ENCODE peak calls at places on chromosomes 11 and 22, in six cellular contexts. One of them, this sample, is unnamed.
A peak's percentile ranks its signal among the peaks of the same experiment; 100 is the strongest.

GRCh38 chr11:128553662-128554392 is 33.5 kb downstream of the ETS1 start:
- DNase-seq in T-cell: no peak
- DNase-seq in NB4: peak; percentile 59
- DNase-seq in left cardiac atrium: no peak
- DNase-seq in activated naive CD8-positive, alpha-beta T cell treated with anti-CD3 and anti-CD28 coated beads, Interleukin-2, amount 50 U/mL, for 24 hours: no peak
- DNase-seq in activated CD4-positive, alpha-beta T cell treated with anti-CD3 and anti-CD28 coated beads, Interleukin-2, amount 10 ng/mL, durations not matched to agents 7 days and 5 days: no peak
- DNase-seq in this sample: peak; percentile 75

GRCh38 chr22:18056802-18057474 is 20.9 kb upstream of the PEX26 start:
- DNase-seq in T-cell: no peak
- DNase-seq in NB4: no peak
- DNase-seq in left cardiac atrium: no peak
- DNase-seq in activated naive CD8-positive, alpha-beta T cell treated with anti-CD3 and anti-CD28 coated beads, Interleukin-2, amount 50 U/mL, for 24 hours: no peak
- DNase-seq in activated CD4-positive, alpha-beta T cell treated with anti-CD3 and anti-CD28 coated beads, Interleukin-2, amount 10 ng/mL, durations not matched to agents 7 days and 5 days: no peak
- DNase-seq in this sample: peak; percentile 69

GRCh38 chr22:30238661-30239420 is 7.7 kb downstream of the LIF start:
- DNase-seq in T-cell: no peak
- DNase-seq in NB4: no peak
- DNase-seq in left cardiac atrium: peak; percentile 68
- DNase-seq in activated naive CD8-positive, alpha-beta T cell treated with anti-CD3 and anti-CD28 coated beads, Interleukin-2, amount 50 U/mL, for 24 hours: no peak
- DNase-seq in activated CD4-positive, alpha-beta T cell treated with anti-CD3 and anti-CD28 coated beads, Interleukin-2, amount 10 ng/mL, durations not matched to agents 7 days and 5 days: no peak
- DNase-seq in this sample: no peak

GRCh38 chr11:19912206-19913118 is 199.8 kb downstream of the NAV2 start:
- DNase-seq in T-cell: no peak
- DNase-seq in NB4: no peak
- DNase-seq in left cardiac atrium: no peak
- DNase-seq in activated naive CD8-positive, alpha-beta T cell treated with anti-CD3 and anti-CD28 coated beads, Interleukin-2, amount 50 U/mL, for 24 hours: no peak
- DNase-seq in activated CD4-positive, alpha-beta T cell treated with anti-CD3 and anti-CD28 coated beads, Interleukin-2, amount 10 ng/mL, durations not matched to agents 7 days and 5 days: no peak
- DNase-seq in this sample: no peak

GRCh38 chr11:60396790-60397189 is 531 bp downstream of the MS4A14 start:
- DNase-seq in T-cell: no peak
- DNase-seq in NB4: peak; percentile 90
- DNase-seq in left cardiac atrium: no peak
- DNase-seq in activated naive CD8-positive, alpha-beta T cell treated with anti-CD3 and anti-CD28 coated beads, Interleukin-2, amount 50 U/mL, for 24 hours: no peak
- DNase-seq in activated CD4-positive, alpha-beta T cell treated with anti-CD3 and anti-CD28 coated beads, Interleukin-2, amount 10 ng/mL, durations not matched to agents 7 days and 5 days: no peak
- DNase-seq in this sample: peak; percentile 53

GRCh38 chr11:28703371-28703770 is 595.2 kb downstream of the METTL15 start:
- DNase-seq in T-cell: no peak
- DNase-seq in NB4: no peak
- DNase-seq in left cardiac atrium: no peak
- DNase-seq in activated naive CD8-positive, alpha-beta T cell treated with anti-CD3 and anti-CD28 coated beads, Interleukin-2, amount 50 U/mL, for 24 hours: no peak
- DNase-seq in activated CD4-positive, alpha-beta T cell treated with anti-CD3 and anti-CD28 coated beads, Interleukin-2, amount 10 ng/mL, durations not matched to agents 7 days and 5 days: no peak
- DNase-seq in this sample: no peak

GRCh38 chr22:31639640-31640039 is 22.4 kb downstream of the PISD start:
- DNase-seq in T-cell: no peak
- DNase-seq in NB4: no peak
- DNase-seq in left cardiac atrium: no peak
- DNase-seq in activated naive CD8-positive, alpha-beta T cell treated with anti-CD3 and anti-CD28 coated beads, Interleukin-2, amount 50 U/mL, for 24 hours: no peak
- DNase-seq in activated CD4-positive, alpha-beta T cell treated with anti-CD3 and anti-CD28 coated beads, Interleukin-2, amount 10 ng/mL, durations not matched to agents 7 days and 5 days: no peak
- DNase-seq in this sample: no peak

GRCh38 chr22:20885557-20886323 is 26.9 kb downstream of the SNAP29 start:
- DNase-seq in T-cell: no peak
- DNase-seq in NB4: peak; percentile 76
- DNase-seq in left cardiac atrium: peak; percentile 86
- DNase-seq in activated naive CD8-positive, alpha-beta T cell treated with anti-CD3 and anti-CD28 coated beads, Interleukin-2, amount 50 U/mL, for 24 hours: peak; percentile 61
- DNase-seq in activated CD4-positive, alpha-beta T cell treated with anti-CD3 and anti-CD28 coated beads, Interleukin-2, amount 10 ng/mL, durations not matched to agents 7 days and 5 days: peak; percentile 37
- DNase-seq in this sample: peak; percentile 36

GRCh38 chr11:110095554-110095953 is 2.4 kb downstream of the ZC3H12C start:
- DNase-seq in T-cell: no peak
- DNase-seq in NB4: no peak
- DNase-seq in left cardiac atrium: no peak
- DNase-seq in activated naive CD8-positive, alpha-beta T cell treated with anti-CD3 and anti-CD28 coated beads, Interleukin-2, amount 50 U/mL, for 24 hours: no peak
- DNase-seq in activated CD4-positive, alpha-beta T cell treated with anti-CD3 and anti-CD28 coated beads, Interleukin-2, amount 10 ng/mL, durations not matched to agents 7 days and 5 days: no peak
- DNase-seq in this sample: no peak

GRCh38 chr11:110438017-110438416 is 8.3 kb downstream of the FDX1 start:
- DNase-seq in T-cell: no peak
- DNase-seq in NB4: no peak
- DNase-seq in left cardiac atrium: no peak
- DNase-seq in activated naive CD8-positive, alpha-beta T cell treated with anti-CD3 and anti-CD28 coated beads, Interleukin-2, amount 50 U/mL, for 24 hours: no peak
- DNase-seq in activated CD4-positive, alpha-beta T cell treated with anti-CD3 and anti-CD28 coated beads, Interleukin-2, amount 10 ng/mL, durations not matched to agents 7 days and 5 days: no peak
- DNase-seq in this sample: no peak

GRCh38 chr11:91730071-91730470 is 494.5 kb upstream of the FAT3 start:
- DNase-seq in T-cell: no peak
- DNase-seq in NB4: no peak
- DNase-seq in left cardiac atrium: no peak
- DNase-seq in activated naive CD8-positive, alpha-beta T cell treated with anti-CD3 and anti-CD28 coated beads, Interleukin-2, amount 50 U/mL, for 24 hours: no peak
- DNase-seq in activated CD4-positive, alpha-beta T cell treated with anti-CD3 and anti-CD28 coated beads, Interleukin-2, amount 10 ng/mL, durations not matched to agents 7 days and 5 days: no peak
- DNase-seq in this sample: no peak

GRCh38 chr11:27409742-27410141 is 46.7 kb upstream of the CCDC34 start:
- DNase-seq in T-cell: no peak
- DNase-seq in NB4: no peak
- DNase-seq in left cardiac atrium: no peak
- DNase-seq in activated naive CD8-positive, alpha-beta T cell treated with anti-CD3 and anti-CD28 coated beads, Interleukin-2, amount 50 U/mL, for 24 hours: no peak
- DNase-seq in activated CD4-positive, alpha-beta T cell treated with anti-CD3 and anti-CD28 coated beads, Interleukin-2, amount 10 ng/mL, durations not matched to agents 7 days and 5 days: no peak
- DNase-seq in this sample: no peak

GRCh38 chr11:105032495-105032894 is 2.4 kb downstream of the CASP1 start:
- DNase-seq in T-cell: no peak
- DNase-seq in NB4: no peak
- DNase-seq in left cardiac atrium: no peak
- DNase-seq in activated naive CD8-positive, alpha-beta T cell treated with anti-CD3 and anti-CD28 coated beads, Interleukin-2, amount 50 U/mL, for 24 hours: no peak
- DNase-seq in activated CD4-positive, alpha-beta T cell treated with anti-CD3 and anti-CD28 coated beads, Interleukin-2, amount 10 ng/mL, durations not matched to agents 7 days and 5 days: no peak
- DNase-seq in this sample: no peak

GRCh38 chr11:122007611-122008071 is 108.4 kb downstream of the BLID start:
- DNase-seq in T-cell: no peak
- DNase-seq in NB4: no peak
- DNase-seq in left cardiac atrium: peak; percentile 62
- DNase-seq in activated naive CD8-positive, alpha-beta T cell treated with anti-CD3 and anti-CD28 coated beads, Interleukin-2, amount 50 U/mL, for 24 hours: no peak
- DNase-seq in activated CD4-positive, alpha-beta T cell treated with anti-CD3 and anti-CD28 coated beads, Interleukin-2, amount 10 ng/mL, durations not matched to agents 7 days and 5 days: no peak
- DNase-seq in this sample: no peak

GRCh38 chr11:1854949-1855885 is 2.3 kb downstream of the LSP1 start:
- DNase-seq in T-cell: no peak
- DNase-seq in NB4: no peak
- DNase-seq in left cardiac atrium: no peak
- DNase-seq in activated naive CD8-positive, alpha-beta T cell treated with anti-CD3 and anti-CD28 coated beads, Interleukin-2, amount 50 U/mL, for 24 hours: peak; percentile 78
- DNase-seq in activated CD4-positive, alpha-beta T cell treated with anti-CD3 and anti-CD28 coated beads, Interleukin-2, amount 10 ng/mL, durations not matched to agents 7 days and 5 days: no peak
- DNase-seq in this sample: peak; percentile 34

GRCh38 chr11:67015048-67015447 is 7.9 kb upstream of the SYT12 start:
- DNase-seq in T-cell: no peak
- DNase-seq in NB4: no peak
- DNase-seq in left cardiac atrium: no peak
- DNase-seq in activated naive CD8-positive, alpha-beta T cell treated with anti-CD3 and anti-CD28 coated beads, Interleukin-2, amount 50 U/mL, for 24 hours: no peak
- DNase-seq in activated CD4-positive, alpha-beta T cell treated with anti-CD3 and anti-CD28 coated beads, Interleukin-2, amount 10 ng/mL, durations not matched to agents 7 days and 5 days: no peak
- DNase-seq in this sample: no peak

GRCh38 chr11:57513446-57513795 is 2.1 kb downstream of the SLC43A1 start:
- DNase-seq in T-cell: no peak
- DNase-seq in NB4: peak; percentile 62
- DNase-seq in left cardiac atrium: no peak
- DNase-seq in activated naive CD8-positive, alpha-beta T cell treated with anti-CD3 and anti-CD28 coated beads, Interleukin-2, amount 50 U/mL, for 24 hours: no peak
- DNase-seq in activated CD4-positive, alpha-beta T cell treated with anti-CD3 and anti-CD28 coated beads, Interleukin-2, amount 10 ng/mL, durations not matched to agents 7 days and 5 days: no peak
- DNase-seq in this sample: no peak

GRCh38 chr11:47477323-47477722 is 28.4 kb upstream of the RAPSN start:
- DNase-seq in T-cell: no peak
- DNase-seq in NB4: no peak
- DNase-seq in left cardiac atrium: no peak
- DNase-seq in activated naive CD8-positive, alpha-beta T cell treated with anti-CD3 and anti-CD28 coated beads, Interleukin-2, amount 50 U/mL, for 24 hours: no peak
- DNase-seq in activated CD4-positive, alpha-beta T cell treated with anti-CD3 and anti-CD28 coated beads, Interleukin-2, amount 10 ng/mL, durations not matched to agents 7 days and 5 days: no peak
- DNase-seq in this sample: no peak

GRCh38 chr11:16186680-16187079 is 169.7 kb downstream of the SOX6 start:
- DNase-seq in T-cell: no peak
- DNase-seq in NB4: no peak
- DNase-seq in left cardiac atrium: no peak
- DNase-seq in activated naive CD8-positive, alpha-beta T cell treated with anti-CD3 and anti-CD28 coated beads, Interleukin-2, amount 50 U/mL, for 24 hours: no peak
- DNase-seq in activated CD4-positive, alpha-beta T cell treated with anti-CD3 and anti-CD28 coated beads, Interleukin-2, amount 10 ng/mL, durations not matched to agents 7 days and 5 days: no peak
- DNase-seq in this sample: no peak

GRCh38 chr11:108559340-108559739 is 34.2 kb downstream of the EXPH5 start:
- DNase-seq in T-cell: no peak
- DNase-seq in NB4: no peak
- DNase-seq in left cardiac atrium: no peak
- DNase-seq in activated naive CD8-positive, alpha-beta T cell treated with anti-CD3 and anti-CD28 coated beads, Interleukin-2, amount 50 U/mL, for 24 hours: no peak
- DNase-seq in activated CD4-positive, alpha-beta T cell treated with anti-CD3 and anti-CD28 coated beads, Interleukin-2, amount 10 ng/mL, durations not matched to agents 7 days and 5 days: no peak
- DNase-seq in this sample: no peak

GRCh38 chr11:33044281-33044680 is 4.9 kb downstream of the TCP11L1 start:
- DNase-seq in T-cell: no peak
- DNase-seq in NB4: no peak
- DNase-seq in left cardiac atrium: no peak
- DNase-seq in activated naive CD8-positive, alpha-beta T cell treated with anti-CD3 and anti-CD28 coated beads, Interleukin-2, amount 50 U/mL, for 24 hours: no peak
- DNase-seq in activated CD4-positive, alpha-beta T cell treated with anti-CD3 and anti-CD28 coated beads, Interleukin-2, amount 10 ng/mL, durations not matched to agents 7 days and 5 days: no peak
- DNase-seq in this sample: no peak

GRCh38 chr22:18023509-18024275 is 669 bp downstream of the MICAL3 start:
- DNase-seq in T-cell: no peak
- DNase-seq in NB4: no peak
- DNase-seq in left cardiac atrium: peak; percentile 87
- DNase-seq in activated naive CD8-positive, alpha-beta T cell treated with anti-CD3 and anti-CD28 coated beads, Interleukin-2, amount 50 U/mL, for 24 hours: peak; percentile 40
- DNase-seq in activated CD4-positive, alpha-beta T cell treated with anti-CD3 and anti-CD28 coated beads, Interleukin-2, amount 10 ng/mL, durations not matched to agents 7 days and 5 days: no peak
- DNase-seq in this sample: peak; percentile 67

GRCh38 chr22:40612291-40612740 is 24.2 kb downstream of the MRTFA start:
- DNase-seq in T-cell: no peak
- DNase-seq in NB4: no peak
- DNase-seq in left cardiac atrium: no peak
- DNase-seq in activated naive CD8-positive, alpha-beta T cell treated with anti-CD3 and anti-CD28 coated beads, Interleukin-2, amount 50 U/mL, for 24 hours: no peak
- DNase-seq in activated CD4-positive, alpha-beta T cell treated with anti-CD3 and anti-CD28 coated beads, Interleukin-2, amount 10 ng/mL, durations not matched to agents 7 days and 5 days: no peak
- DNase-seq in this sample: no peak

GRCh38 chr22:43303751-43304150 is 39.4 kb downstream of the SCUBE1 start:
- DNase-seq in T-cell: no peak
- DNase-seq in NB4: no peak
- DNase-seq in left cardiac atrium: no peak
- DNase-seq in activated naive CD8-positive, alpha-beta T cell treated with anti-CD3 and anti-CD28 coated beads, Interleukin-2, amount 50 U/mL, for 24 hours: no peak
- DNase-seq in activated CD4-positive, alpha-beta T cell treated with anti-CD3 and anti-CD28 coated beads, Interleukin-2, amount 10 ng/mL, durations not matched to agents 7 days and 5 days: no peak
- DNase-seq in this sample: no peak

GRCh38 chr11:85767277-85767676 is 43.7 kb downstream of the SYTL2 start:
- DNase-seq in T-cell: no peak
- DNase-seq in NB4: no peak
- DNase-seq in left cardiac atrium: no peak
- DNase-seq in activated naive CD8-positive, alpha-beta T cell treated with anti-CD3 and anti-CD28 coated beads, Interleukin-2, amount 50 U/mL, for 24 hours: no peak
- DNase-seq in activated CD4-positive, alpha-beta T cell treated with anti-CD3 and anti-CD28 coated beads, Interleukin-2, amount 10 ng/mL, durations not matched to agents 7 days and 5 days: no peak
- DNase-seq in this sample: no peak

GRCh38 chr22:29070490-29070889 is 2.3 kb upstream of the KREMEN1 start:
- DNase-seq in T-cell: no peak
- DNase-seq in NB4: no peak
- DNase-seq in left cardiac atrium: no peak
- DNase-seq in activated naive CD8-positive, alpha-beta T cell treated with anti-CD3 and anti-CD28 coated beads, Interleukin-2, amount 50 U/mL, for 24 hours: no peak
- DNase-seq in activated CD4-positive, alpha-beta T cell treated with anti-CD3 and anti-CD28 coated beads, Interleukin-2, amount 10 ng/mL, durations not matched to agents 7 days and 5 days: no peak
- DNase-seq in this sample: no peak

This sample was measured in OCI-LY7.